ENCODE peak calls at places on chromosomes 3 and 15, in ten cellular contexts. S, T, W, Q, P, M, I, V, C and U are unnamed samples.

GRCh38 chr3:140537075-140537474 is 140.8 kb upstream of the TRIM42 start:
- DNase-seq in S (no peak), T (no peak), W (no peak), Q (no peak), P (no peak), M (no peak), I (no peak), V (no peak), C (no peak), U (no peak)

GRCh38 chr3:46501702-46502101 is 3.9 kb downstream of the RTP3 start:
- DNase-seq in S (no peak), T (no peak), W (no peak), Q (no peak), P (no peak), M (no peak), I (no peak), V (no peak), C (no peak), U (no peak)

GRCh38 chr3:35141406-35141805 is 497.9 kb upstream of the ARPP21 start:
- DNase-seq in S (no peak), T (no peak), W (no peak), Q (no peak), P (peak), M (no peak), I (no peak), V (no peak), C (no peak), U (no peak)

GRCh38 chr3:159732172-159733111 is 256.2 kb upstream of the IL12A start:
- DNase-seq in S (peak), T (no peak), W (no peak), Q (no peak), P (peak), M (no peak), I (no peak), V (no peak), C (peak), U (no peak)

GRCh38 chr3:14586611-14587010 is 46.5 kb upstream of the GRIP2 start:
- DNase-seq in S (no peak), T (no peak), W (no peak), Q (no peak), P (no peak), M (no peak), I (no peak), V (no peak), C (no peak), U (no peak)

GRCh38 chr3:69815959-69816358 is 76.7 kb downstream of the MITF start:
- DNase-seq in S (no peak), T (no peak), W (no peak), Q (no peak), P (no peak), M (no peak), I (no peak), V (no peak), C (no peak), U (no peak)

GRCh38 chr3:60645801-60646200 is 605.5 kb downstream of the FHIT start:
- DNase-seq in S (no peak), T (no peak), W (no peak), Q (no peak), P (no peak), M (no peak), I (no peak), V (no peak), C (no peak), U (no peak)

GRCh38 chr15:42159381-42160015 is 3.1 kb upstream of the PLA2G4F start:
- DNase-seq in S (no peak), T (no peak), W (no peak), Q (no peak), P (no peak), M (no peak), I (no peak), V (no peak), C (no peak), U (no peak)

GRCh38 chr15:98085003-98085639 is 124.6 kb downstream of the ARRDC4 start:
- DNase-seq in S (peak), T (peak), W (peak), Q (peak), P (peak), M (no peak), I (peak), V (no peak), C (peak), U (peak)

GRCh38 chr15:93072440-93073394 is 16.3 kb downstream of the RGMA start:
- DNase-seq in S (peak), T (no peak), W (no peak), Q (no peak), P (peak), M (peak), I (no peak), V (no peak), C (no peak), U (no peak)

GRCh38 chr15:99708563-99708962 is 24.7 kb downstream of the LYSMD4 start:
- DNase-seq in S (peak), T (no peak), W (no peak), Q (no peak), P (peak), M (no peak), I (peak), V (no peak), C (peak), U (no peak)

GRCh38 chr3:178367817-178368617 is 168.2 kb upstream of the KCNMB2 start:
- DNase-seq in S (no peak), T (no peak), W (no peak), Q (no peak), P (peak), M (no peak), I (no peak), V (no peak), C (no peak), U (no peak)

GRCh38 chr3:186854954-186855353 is 12.4 kb downstream of the ADIPOQ start:
- DNase-seq in S (no peak), T (no peak), W (no peak), Q (no peak), P (no peak), M (no peak), I (no peak), V (no peak), C (no peak), U (no peak)

GRCh38 chr3:43879166-43879565 is 188.4 kb downstream of the ABHD5 start:
- DNase-seq in S (peak), T (no peak), W (peak), Q (peak), P (no peak), M (no peak), I (no peak), V (no peak), C (peak), U (no peak)

GRCh38 chr3:73669268-73669667 is 44.5 kb upstream of the PDZRN3 start:
- DNase-seq in S (no peak), T (no peak), W (no peak), Q (no peak), P (peak), M (no peak), I (no peak), V (no peak), C (peak), U (no peak)

GRCh38 chr3:170811928-170812591 is 57.9 kb downstream of the RPL22L1 start:
- DNase-seq in S (peak), T (peak), W (peak), Q (peak), P (peak), M (peak), I (peak), V (peak), C (peak), U (peak)

GRCh38 chr3:1942751-1943150 is 155.9 kb upstream of the CNTN4 start:
- DNase-seq in S (no peak), T (no peak), W (no peak), Q (no peak), P (no peak), M (no peak), I (no peak), V (no peak), C (no peak), U (no peak)

GRCh38 chr3:29373016-29373690 is 92.3 kb downstream of the RBMS3 start:
- DNase-seq in S (no peak), T (no peak), W (no peak), Q (no peak), P (peak), M (no peak), I (no peak), V (no peak), C (peak), U (no peak)

GRCh38 chr3:69791111-69791510 is 51.8 kb downstream of the MITF start:
- DNase-seq in S (no peak), T (no peak), W (no peak), Q (no peak), P (peak), M (no peak), I (no peak), V (no peak), C (peak), U (no peak)

GRCh38 chr15:70362911-70363310 is 265.2 kb upstream of the TLE3 start:
- DNase-seq in S (peak), T (no peak), W (no peak), Q (peak), P (peak), M (no peak), I (no peak), V (no peak), C (peak), U (no peak)

GRCh38 chr15:84633311-84634227 is 20.5 kb downstream of the WDR73 start:
- DNase-seq in S (peak), T (peak), W (peak), Q (peak), P (peak), M (peak), I (peak), V (peak), C (peak), U (peak)

GRCh38 chr3:149575213-149575961 is 82.4 kb downstream of the WWTR1 start:
- DNase-seq in S (no peak), T (no peak), W (no peak), Q (no peak), P (peak), M (no peak), I (no peak), V (no peak), C (peak), U (no peak)

GRCh38 chr3:73547427-73548036 is 77.2 kb downstream of the PDZRN3 start:
- DNase-seq in S (no peak), T (no peak), W (no peak), Q (no peak), P (peak), M (no peak), I (no peak), V (no peak), C (peak), U (no peak)

GRCh38 chr3:15858547-15859506 is 61.0 kb upstream of the ANKRD28 start:
- DNase-seq in S (peak), T (peak), W (peak), Q (peak), P (peak), M (peak), I (peak), V (peak), C (peak), U (peak)

GRCh38 chr3:112653881-112654300 is 12.9 kb upstream of the CCDC80 start:
- DNase-seq in S (no peak), T (no peak), W (no peak), Q (no peak), P (peak), M (no peak), I (no peak), V (no peak), C (peak), U (no peak)

GRCh38 chr3:138256022-138256421 is 68.9 kb downstream of the ARMC8 start:
- DNase-seq in S (no peak), T (no peak), W (no peak), Q (no peak), P (no peak), M (no peak), I (no peak), V (no peak), C (no peak), U (no peak)